ENCODE peak calls at places on chromosomes 1 and 21, in eight cellular contexts. O is HCT116, X is heart right ventricle, W is tibial artery, Z is pancreas, J is PC-3, I is prostate gland, N is WERI-Rb-1. B is an unnamed sample.

GRCh38 chr1:24437631-24438396 is 22.2 kb downstream of the NIPAL3 start:
- DNase-seq in J (peak; percentile 50), W (no peak), I (no peak), X (peak; percentile 14), O (no peak), N (no peak), Z (no peak), B (no peak)

GRCh38 chr1:100750002-100750885 is 30.7 kb downstream of the VCAM1 start:
- DNase-seq in X (no peak), W (no peak), N (peak; percentile 10), I (no peak), Z (no peak), J (no peak), O (no peak), B (no peak)

GRCh38 chr1:8780405-8780804 is 37.0 kb downstream of the RERE start:
- DNase-seq in O (no peak), I (no peak), J (no peak), N (no peak), Z (no peak), W (no peak), X (no peak), B (no peak)

GRCh38 chr1:62774971-62775578 is 8.9 kb upstream of the ATG4C start:
- DNase-seq in Z (no peak), J (no peak), X (no peak), O (no peak), I (no peak), N (no peak), W (no peak), B (no peak)

GRCh38 chr1:55302972-55303371 is 87.8 kb upstream of the USP24 start:
- DNase-seq in O (no peak), Z (no peak), W (no peak), X (no peak), J (no peak), N (no peak), I (no peak), B (no peak)

GRCh38 chr1:23010734-23011449 is 4.8 kb downstream of the TEX46 start:
- DNase-seq in W (no peak), I (no peak), X (no peak), Z (no peak), O (peak; percentile 49), N (no peak), J (peak; percentile 98), B (no peak)

GRCh38 chr1:245685111-245685810 is 530.5 kb downstream of the KIF26B start:
- DNase-seq in W (no peak), Z (no peak), X (no peak), I (no peak), J (no peak), N (no peak), O (no peak), B (no peak)

GRCh38 chr1:56577859-56578663 is 1.3 kb downstream of the PLPP3 start:
- DNase-seq in X (peak; percentile 32), O (no peak), Z (peak; percentile 84), N (peak; percentile 29), J (peak; percentile 66), W (peak; percentile 77), I (peak; percentile 87), B (no peak)

GRCh38 chr1:169327875-169328274 is 39.7 kb downstream of the NME7 start:
- DNase-seq in X (no peak), J (no peak), W (no peak), I (no peak), N (no peak), Z (no peak), O (no peak), B (no peak)

GRCh38 chr1:177256153-177256814 is 85.5 kb downstream of the BRINP2 start:
- DNase-seq in W (peak; percentile 79), I (peak; percentile 32), J (peak; percentile 97), N (peak; percentile 81), X (peak; percentile 70), Z (peak; percentile 87), O (no peak), B (no peak)

DNA sequence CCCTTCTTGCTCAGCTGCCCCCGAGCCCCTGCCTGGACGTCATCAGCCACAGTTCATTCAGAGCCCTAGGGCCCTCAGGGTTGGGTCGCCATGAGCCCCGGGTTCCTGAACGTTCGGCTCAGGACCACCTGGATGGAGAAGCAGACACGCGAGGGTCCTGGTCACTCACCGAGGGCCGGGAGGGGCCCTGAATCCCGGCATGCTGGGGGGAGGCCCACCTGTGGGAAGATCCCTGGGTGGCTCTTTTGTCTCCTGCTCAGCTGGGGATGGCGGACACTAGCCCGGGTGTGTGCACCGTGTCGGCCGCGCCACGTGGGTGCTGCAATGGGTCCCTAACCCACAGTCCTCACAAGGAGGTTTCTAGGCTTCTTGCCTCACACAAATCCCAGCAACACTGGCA is 78.1 kb upstream of the TTC34 start:
- DNase-seq in W (no peak), X (no peak), I (no peak), O (no peak), Z (no peak), J (no peak), N (no peak), B (no peak)
- H3K9me3 ChIP-seq in W (no peaks in the 10 kb centered on the region), X (no peaks in the 10 kb centered on the region), I (no peaks in the 10 kb centered on the region), O (no peaks in the 10 kb centered on the region), Z (no peaks in the 10 kb centered on the region), J (no peaks in the 10 kb centered on the region), N (no peaks in the 10 kb centered on the region), B (no peaks in the 10 kb centered on the region)

GRCh38 chr1:184056921-184057496 is 5.5 kb downstream of the TSEN15 start:
- DNase-seq in Z (no peak), N (no peak), X (no peak), J (peak; percentile 52), I (no peak), O (no peak), W (no peak), B (no peak)
- H3K9me3 ChIP-seq in Z (no peaks in the 10 kb centered on the region), N (no peaks in the 10 kb centered on the region), X (no peaks in the 10 kb centered on the region), J (no peaks in the 10 kb centered on the region), I (no peaks in the 10 kb centered on the region), O (no peaks in the 10 kb centered on the region), W (no peaks in the 10 kb centered on the region), B (no peaks in the 10 kb centered on the region)

GRCh38 chr1:203668401-203668800 is 41.8 kb downstream of the ATP2B4 start:
- DNase-seq in O (no peak), Z (no peak), J (no peak), N (no peak), X (no peak), W (no peak), I (no peak), B (no peak)
- H3K9me3 ChIP-seq in O (no peaks in the 10 kb centered on the region), Z (no peaks in the 10 kb centered on the region), J (no peaks in the 10 kb centered on the region), N (no peaks in the 10 kb centered on the region), X (no peaks in the 10 kb centered on the region), W (no peaks in the 10 kb centered on the region), I (no peaks in the 10 kb centered on the region), B (no peaks in the 10 kb centered on the region)

GRCh38 chr1:98205291-98206017 is 284.6 kb upstream of the DPYD start:
- DNase-seq in Z (no peak), O (no peak), N (no peak), X (no peak), I (no peak), J (no peak), W (no peak), B (no peak)
- H3K9me3 ChIP-seq in Z (no peaks in the 10 kb centered on the region), O (no peaks in the 10 kb centered on the region), N (no peaks in the 10 kb centered on the region), X (no peaks in the 10 kb centered on the region), I (no peaks in the 10 kb centered on the region), J (no peaks in the 10 kb centered on the region), W (no peaks in the 10 kb centered on the region), B (no peaks in the 10 kb centered on the region)

GRCh38 chr1:96206451-96206850 is 515.1 kb upstream of the PTBP2 start:
- DNase-seq in J (no peak), X (no peak), O (no peak), N (no peak), Z (no peak), I (no peak), W (no peak), B (no peak)
- H3K9me3 ChIP-seq in J (no peaks in the 10 kb centered on the region), X (no peaks in the 10 kb centered on the region), O (no peaks in the 10 kb centered on the region), N (no peaks in the 10 kb centered on the region), Z (no peaks in the 10 kb centered on the region), I (no peaks in the 10 kb centered on the region), W (no peaks in the 10 kb centered on the region), B (no peaks in the 10 kb centered on the region)

GRCh38 chr1:171426645-171427044 is 58.7 kb upstream of the PRRC2C start:
- DNase-seq in O (no peak), J (no peak), I (no peak), X (no peak), W (no peak), N (no peak), Z (no peak), B (no peak)
- H3K9me3 ChIP-seq in O (no peaks in the 10 kb centered on the region), J (no peaks in the 10 kb centered on the region), I (no peaks in the 10 kb centered on the region), X (peaks cover 10% of the 10 kb centered on the region), W (no peaks in the 10 kb centered on the region), N (peaks cover 7% of the 10 kb centered on the region), Z (no peaks in the 10 kb centered on the region), B (no peaks in the 10 kb centered on the region)

GRCh38 chr21:9763807-9764206 is 757.6 kb upstream of the TPTE start:
- DNase-seq in Z (no peak), W (no peak), J (no peak), O (no peak), I (no peak), X (no peak), N (no peak), B (no peak)

GRCh38 chr21:9772348-9772672 is 749.1 kb upstream of the TPTE start:
- DNase-seq in N (no peak), X (no peak), I (no peak), J (no peak), W (no peak), Z (no peak), O (no peak), B (no peak)

GRCh38 chr21:9763306-9763705 is 758.1 kb upstream of the TPTE start:
- DNase-seq in N (no peak), W (no peak), Z (no peak), J (no peak), O (no peak), X (no peak), I (no peak), B (no peak)

GRCh38 chr21:9767592-9768375 is 753.6 kb upstream of the TPTE start:
- DNase-seq in N (no peak), O (no peak), I (no peak), X (no peak), W (no peak), J (no peak), Z (no peak), B (no peak)
- H3K9me3 ChIP-seq in N (peaks cover 5% of the 10 kb centered on the region), O (peaks cover 50% of the 10 kb centered on the region), I (no peaks in the 10 kb centered on the region), X (no peaks in the 10 kb centered on the region), W (peaks cover 34% of the 10 kb centered on the region), J (peaks cover 53% of the 10 kb centered on the region), Z (no peaks in the 10 kb centered on the region), B (peaks cover 11% of the 10 kb centered on the region)

DNA sequence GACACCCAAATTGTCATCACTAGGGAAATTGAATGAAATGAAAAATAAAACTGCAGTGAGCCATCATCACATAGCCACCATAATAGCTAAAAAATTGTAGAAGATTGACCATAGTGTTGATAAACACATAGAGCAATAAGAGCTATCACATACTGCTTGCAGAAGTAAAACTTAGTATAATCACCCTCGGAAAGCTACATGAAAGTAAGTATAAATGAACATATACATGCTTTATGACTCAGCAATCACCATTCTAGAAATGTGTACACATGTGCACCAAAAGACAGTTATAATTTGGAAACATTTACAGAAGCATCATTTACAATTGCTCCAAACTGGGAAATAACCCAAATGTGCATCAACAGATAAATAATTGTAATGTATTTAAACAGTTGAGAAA is 153.1 kb upstream of the LRRC7 start:
- DNase-seq in O (no peak), Z (no peak), N (no peak), I (no peak), X (no peak), W (no peak), J (no peak), B (no peak)
- H3K9me3 ChIP-seq in O (no peaks in the 10 kb centered on the region), Z (no peaks in the 10 kb centered on the region), N (no peaks in the 10 kb centered on the region), I (no peaks in the 10 kb centered on the region), X (peaks cover 3% of the 10 kb centered on the region), W (no peaks in the 10 kb centered on the region), J (no peaks in the 10 kb centered on the region), B (no peaks in the 10 kb centered on the region)